ENCODE peak calls at places on chromosome 12, in six cellular contexts. Z is IMR-90, H is sigmoid colon, D is body of pancreas, Y is A549, U is ovary. J is an unnamed sample.

GRCh38 chr12:630656-631632 is 32.3 kb downstream of the NINJ2 start:
- DNase-seq in Y (no peak), D (no peak), Z (no peak), H (peak; percentile 76), U (peak; percentile 41), J (no peak)

GRCh38 chr12:123105427-123105826 is 45.5 kb downstream of the PITPNM2 start:
- DNase-seq in Y (no peak), Z (no peak), H (no peak), D (no peak), U (no peak), J (no peak)

GRCh38 chr12:80713419-80713818 is 3.3 kb upstream of the MYF5 start:
- DNase-seq in Y (no peak), Z (no peak), U (no peak), D (no peak), H (no peak), J (no peak)

GRCh38 chr12:67909091-67909531 is 80.1 kb upstream of the IFNG-AS1 start:
- DNase-seq in U (no peak), H (no peak), D (no peak), Y (no peak), Z (peak; percentile 75), J (no peak)

GRCh38 chr12:30700216-30700900 is 4.7 kb upstream of the IPO8 start:
- DNase-seq in Z (peak; percentile 23), Y (no peak), U (no peak), H (no peak), D (no peak), J (no peak)

GRCh38 chr12:45504606-45505005 is 224.9 kb upstream of the ARID2 start:
- DNase-seq in H (no peak), Y (no peak), U (no peak), D (no peak), Z (no peak), J (no peak)

GRCh38 chr12:28144532-28144931 is 45.7 kb upstream of the CCDC91 start:
- DNase-seq in D (no peak), H (no peak), Y (no peak), Z (no peak), U (no peak), J (no peak)

GRCh38 chr12:31922341-31923062 is 36.7 kb upstream of the RESF1 start:
- DNase-seq in U (no peak), Y (no peak), Z (peak; percentile 3), D (no peak), H (no peak), J (no peak)

GRCh38 chr12:108117163-108117849 is 11.8 kb upstream of the WSCD2 start:
- DNase-seq in Y (no peak), Z (no peak), U (no peak), H (no peak), D (no peak), J (no peak)

GRCh38 chr12:121980211-121980891 is 41.3 kb upstream of the BCL7A start:
- DNase-seq in D (no peak), Y (no peak), Z (peak; percentile 64), H (no peak), U (no peak), J (no peak)

GRCh38 chr12:67592228-67593011 is 56.1 kb upstream of the DYRK2 start:
- DNase-seq in U (no peak), H (no peak), D (no peak), Z (peak; percentile 51), Y (no peak), J (no peak)

GRCh38 chr12:125434131-125434530 is 368.9 kb downstream of the AACS start:
- DNase-seq in D (no peak), U (no peak), Z (no peak), H (no peak), Y (no peak), J (no peak)

GRCh38 chr12:131123817-131124216 is 170.1 kb downstream of the ADGRD1 start:
- DNase-seq in U (no peak), D (peak; percentile 20), Y (no peak), Z (no peak), H (peak; percentile 56), J (peak; percentile 68)

GRCh38 chr12:56684745-56685369 is 3.2 kb downstream of the PTGES3 start:
- DNase-seq in U (no peak), Y (no peak), H (no peak), D (no peak), Z (no peak), J (no peak)

GRCh38 chr12:29146201-29146600 is 2.9 kb upstream of the FAR2 start:
- DNase-seq in H (no peak), Y (no peak), D (no peak), Z (no peak), U (no peak), J (no peak)

GRCh38 chr12:53004582-53004981 is 1.7 kb upstream of the EIF4B start:
- DNase-seq in U (no peak), Y (no peak), Z (peak; percentile 24), H (no peak), D (no peak), J (no peak)

GRCh38 chr12:118016424-118017264 is at the start of gene RFC5:
- DNase-seq in Y (peak; percentile 95), Z (peak; percentile 93), D (peak; percentile 100), U (peak; percentile 98), H (peak; percentile 98), J (peak; percentile 99)
- TF ChIP-seq POLR2A in Y (peak; percentile 75), Z (no peak), D (peak; percentile 61), U (no peak), H (no peak), J (no peak)

GRCh38 chr12:47876404-47876960 is 28.3 kb downstream of the VDR start:
- DNase-seq in D (no peak), U (no peak), Y (no peak), H (no peak), Z (no peak), J (no peak)
- TF ChIP-seq CTCF in D (no peak), U (no peak), Y (no peak), H (no peak), Z (no peak), J (no peak)

DNA sequence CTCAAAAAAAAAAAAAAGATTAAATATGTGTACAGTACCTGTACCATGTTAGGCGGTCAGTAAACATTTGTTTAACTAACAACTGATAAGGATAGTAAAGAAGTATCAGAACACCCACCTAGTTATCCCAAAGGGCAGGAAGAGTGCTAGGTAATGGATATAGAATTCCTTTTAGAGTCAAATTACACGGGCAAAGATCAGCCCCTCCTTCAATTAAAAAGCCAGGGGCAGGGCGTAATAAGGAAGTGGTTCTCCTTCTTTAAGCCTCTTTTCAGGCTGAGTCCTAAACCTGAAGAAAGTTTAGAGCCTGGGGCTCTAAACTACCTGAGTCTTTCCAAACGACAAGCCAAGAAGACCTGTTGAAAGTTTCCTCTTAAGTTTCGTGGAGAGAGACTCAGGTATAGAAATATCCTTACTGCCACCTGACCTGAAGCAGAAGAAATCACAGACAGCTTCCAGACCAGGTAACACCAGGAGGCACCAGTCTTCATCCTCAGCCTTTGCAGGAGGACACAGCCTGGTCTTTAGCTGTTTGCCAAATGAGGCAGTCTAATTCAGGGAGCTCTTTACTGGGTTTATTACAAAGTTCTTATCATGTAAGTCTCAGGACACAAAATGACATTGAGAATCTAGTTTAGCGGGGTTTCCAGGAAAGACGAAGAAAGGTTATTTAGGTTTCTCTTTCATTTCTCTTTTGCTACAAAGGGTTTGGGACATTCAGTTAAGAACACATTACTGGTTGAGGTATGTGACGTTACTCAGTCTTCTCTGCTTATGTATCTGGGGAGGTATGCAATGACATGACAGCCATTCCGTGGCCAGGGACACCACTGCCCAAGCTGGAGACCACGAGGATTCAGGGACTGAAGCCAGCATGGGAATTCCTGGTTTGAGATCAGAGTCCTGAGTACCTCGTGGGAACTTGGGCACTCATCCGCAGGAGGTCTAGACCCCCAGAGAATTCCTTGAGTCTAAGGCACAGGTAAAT is at the start of gene BCL2L14:
- DNase-seq in Z (no peak), Y (no peak), D (peak; percentile 47), H (no peak), U (no peak), J (no peak)
- H3K4me3 ChIP-seq in Z (no peak within 1 kb of the TSS), Y (no peak within 1 kb of the TSS), D (no peak within 1 kb of the TSS), H (peak within 1 kb of the TSS; percentile 2), U (no peak within 1 kb of the TSS), J (no peak within 1 kb of the TSS)

DNA sequence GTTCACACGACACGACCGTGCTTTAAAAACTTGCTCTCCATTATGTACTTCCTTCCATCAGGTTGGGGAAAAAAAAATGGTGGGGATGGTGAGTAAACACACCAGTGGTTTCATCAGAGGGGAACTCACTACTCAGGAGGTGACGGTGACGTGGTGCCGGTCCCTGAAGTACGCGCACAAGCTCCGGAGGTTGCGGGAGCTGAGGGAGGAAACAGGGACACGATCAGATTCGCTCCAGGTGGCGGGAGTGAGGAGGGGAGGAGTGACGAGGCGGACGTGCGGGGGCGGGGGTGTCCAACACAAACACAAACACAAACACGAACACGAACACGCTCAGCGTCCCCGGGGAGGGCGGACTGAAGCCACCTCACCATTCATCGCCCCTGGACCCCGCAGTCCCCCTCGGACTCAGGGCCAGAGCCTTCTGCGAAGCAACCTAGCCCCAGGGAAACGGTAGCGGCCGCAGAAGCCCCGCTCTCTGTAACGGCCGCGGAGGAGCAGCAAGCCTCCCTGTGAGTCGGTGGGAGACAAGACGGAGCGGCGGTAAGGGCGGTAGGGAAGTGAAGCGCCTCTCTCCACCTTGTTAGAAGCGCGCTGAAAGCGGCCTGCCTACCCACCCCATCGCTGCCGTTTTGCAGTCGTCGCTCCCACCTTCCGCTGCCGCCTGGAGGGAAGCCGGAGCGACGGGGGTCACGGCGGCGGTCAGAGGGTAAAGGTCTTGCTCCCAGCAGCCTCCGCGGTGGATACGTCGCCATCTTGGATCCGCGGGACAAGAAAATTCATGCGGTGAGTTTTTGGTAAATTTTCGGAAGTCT is at the start of gene CNOT2:
- DNase-seq in U (peak; percentile 90), D (peak; percentile 88), Z (peak; percentile 93), H (peak; percentile 93), Y (peak; percentile 77), J (peak; percentile 89)
- TF ChIP-seq POLR2A in U (peak; percentile 49), D (peak; percentile 78), Z (peak; percentile 84), H (no peak), Y (peak; percentile 70), J (no peak)

DNA sequence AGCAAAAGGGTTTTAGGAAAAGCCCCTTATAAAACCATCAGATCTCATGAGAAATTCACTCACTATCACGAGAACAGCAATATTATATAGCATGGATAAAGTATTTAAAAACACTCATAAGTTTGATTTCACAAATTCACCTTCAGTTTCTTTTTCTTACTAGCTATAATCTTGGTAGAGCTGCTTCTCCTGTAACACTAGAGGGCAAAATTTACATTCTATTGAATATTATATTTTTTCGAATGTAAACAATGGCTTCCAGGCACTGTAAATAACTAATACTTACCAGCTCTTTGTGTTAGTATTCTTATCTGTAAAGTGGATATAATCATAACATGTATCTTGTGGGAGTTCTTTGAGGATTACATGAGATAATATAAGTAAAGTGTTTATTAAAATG is 259.6 kb downstream of the CCER1 start:
- DNase-seq in H (no peak), D (no peak), U (no peak), Z (peak; percentile 23), Y (no peak), J (no peak)
- TF ChIP-seq CTCF in H (no peak), D (no peak), U (no peak), Z (peak; percentile 32), Y (no peak), J (no peak)

GRCh38 chr12:51589557-51590176 is 1.4 kb upstream of the SCN8A start:
- DNase-seq in U (no peak), Y (no peak), Z (no peak), D (no peak), H (no peak), J (no peak)
- H3K4me3 ChIP-seq in U (no peak overlapping the region), Y (peak overlapping the region; percentile 70), Z (no peak overlapping the region), D (no peak overlapping the region), H (no peak overlapping the region), J (no peak overlapping the region)

J was measured in lower leg skin.